ENCODE peak calls at places on chromosomes 2 and 18, in ten cellular contexts. G, T, L, N, O, S, D, A, J and W are unnamed samples.

GRCh38 chr2:224220581-224221255 is 181.2 kb downstream of the FAM124B start:
- DNase-seq in L (peak), G (peak), S (peak), T (no peak), A (no peak), D (no peak), N (no peak), J (no peak), O (no peak), W (no peak)

GRCh38 chr2:197251576-197251975 is 59.0 kb downstream of the ANKRD44 start:
- DNase-seq in L (no peak), D (no peak), N (no peak), G (peak), J (no peak), S (no peak), A (no peak), O (no peak), T (no peak), W (no peak)

GRCh38 chr2:19746137-19746585 is 155.6 kb downstream of the TTC32 start:
- DNase-seq in J (peak), N (no peak), D (no peak), G (no peak), A (no peak), O (no peak), S (no peak), L (no peak), T (no peak), W (peak)

GRCh38 chr18:47730795-47731194 is 199.7 kb downstream of the SMAD2 start:
- DNase-seq in N (no peak), S (peak), J (no peak), T (no peak), L (peak), O (no peak), A (no peak), G (peak), D (no peak), W (no peak)

GRCh38 chr18:68826111-68826510 is 28.2 kb downstream of the CCDC102B start:
- DNase-seq in N (no peak), L (no peak), T (no peak), S (no peak), A (no peak), D (no peak), J (no peak), G (peak), O (no peak), W (no peak)

GRCh38 chr2:213561759-213562158 is 277.5 kb downstream of the SPAG16 start:
- DNase-seq in G (no peak), T (no peak), L (no peak), S (no peak), J (no peak), O (no peak), N (no peak), A (no peak), D (no peak), W (no peak)

GRCh38 chr2:96651793-96652192 is 9.2 kb downstream of the FER1L5 start:
- DNase-seq in S (no peak), A (no peak), G (no peak), J (no peak), L (no peak), D (no peak), T (no peak), N (no peak), O (no peak), W (no peak)

GRCh38 chr2:24394998-24395397 is 34.7 kb upstream of the ITSN2 start:
- DNase-seq in N (no peak), A (no peak), O (no peak), J (no peak), G (no peak), D (no peak), L (no peak), S (no peak), T (no peak), W (no peak)

GRCh38 chr2:174748948-174749347 is 15.3 kb downstream of the CHRNA1 start:
- DNase-seq in S (peak), T (peak), J (peak), A (peak), G (peak), O (peak), D (peak), N (peak), L (peak), W (peak)

GRCh38 chr2:20213651-20214565 is 11.0 kb downstream of the SDC1 start:
- DNase-seq in D (no peak), G (no peak), J (no peak), O (no peak), A (no peak), L (no peak), N (peak), S (no peak), T (no peak), W (no peak)

GRCh38 chr2:12819098-12819465 is 102.3 kb downstream of the TRIB2 start:
- DNase-seq in T (peak), O (no peak), D (no peak), G (peak), A (no peak), J (no peak), N (no peak), S (peak), L (peak), W (no peak)

GRCh38 chr2:11705711-11706110 is 35.7 kb upstream of the NTSR2 start:
- DNase-seq in O (no peak), N (no peak), G (no peak), D (no peak), L (no peak), S (no peak), A (no peak), T (no peak), J (no peak), W (no peak)

GRCh38 chr2:73839653-73840411 is 11.1 kb downstream of the STAMBP start:
- DNase-seq in A (no peak), N (no peak), L (no peak), G (peak), D (no peak), J (no peak), S (peak), O (no peak), T (no peak), W (no peak)

GRCh38 chr2:187549193-187549592 is 5.0 kb downstream of the TFPI start:
- DNase-seq in D (no peak), O (no peak), N (no peak), A (no peak), J (no peak), S (no peak), L (no peak), T (no peak), G (no peak), W (no peak)

GRCh38 chr18:41395695-41396094 is 559.3 kb upstream of the PIK3C3 start:
- DNase-seq in O (no peak), J (peak), T (no peak), L (peak), D (no peak), S (no peak), N (no peak), A (no peak), G (peak), W (peak)

GRCh38 chr18:46013484-46014189 is 46.5 kb upstream of the EPG5 start:
- DNase-seq in O (no peak), J (no peak), T (no peak), G (no peak), D (no peak), N (no peak), A (no peak), S (no peak), L (no peak), W (peak)

GRCh38 chr2:190858817-190859216 is 21.8 kb upstream of the GLS start:
- DNase-seq in L (peak), D (no peak), O (no peak), N (no peak), T (no peak), G (peak), S (peak), A (no peak), J (no peak), W (no peak)

GRCh38 chr2:238947920-238948710 is 100.2 kb downstream of the TWIST2 start:
- DNase-seq in O (no peak), S (peak), D (no peak), L (peak), N (no peak), T (peak), A (no peak), G (peak), J (no peak), W (no peak)

GRCh38 chr18:76496200-76496890 is 1.3 kb upstream of the ZNF516 start:
- DNase-seq in L (no peak), J (peak), S (peak), D (peak), G (peak), N (no peak), T (peak), O (no peak), A (peak), W (peak)

GRCh38 chr2:219561179-219562048 is 9.9 kb downstream of the OBSL1 start:
- DNase-seq in N (no peak), S (no peak), O (no peak), J (no peak), L (no peak), A (no peak), T (no peak), D (no peak), G (no peak), W (no peak)

GRCh38 chr2:157329524-157329923 is 3.9 kb upstream of the ERMN start:
- DNase-seq in S (no peak), O (no peak), J (peak), N (peak), G (no peak), A (no peak), D (no peak), L (no peak), T (no peak), W (no peak)